ENCODE peak calls at places on chromosomes 4 and X, in four cellular contexts. F is ureter, A is germinal center, T is left lung. G is an unnamed sample.

GRCh38 chrX:14936561-14936960 is 63.3 kb downstream of the MOSPD2 start:
- DNase-seq in F (no peak), A (no peak), T (no peak), G (no peak)

GRCh38 chr4:51998837-51999236 is 21.3 kb downstream of the LRRC66 start:
- DNase-seq in F (no peak), A (no peak), T (no peak), G (no peak)

GRCh38 chrX:72478853-72479252 is 93.8 kb downstream of the HDAC8 start:
- DNase-seq in F (no peak), A (no peak), T (no peak), G (no peak)

GRCh38 chr4:102535398-102536082 is 34.4 kb downstream of the NFKB1 start:
- DNase-seq in F (no peak), A (no peak), T (no peak), G (no peak)

GRCh38 chrX:139360356-139360755 is 170.2 kb upstream of the F9 start:
- DNase-seq in F (no peak), A (no peak), T (no peak), G (no peak)

GRCh38 chrX:54181196-54181953 is 1.7 kb downstream of the FAM120C start:
- DNase-seq in F (no peak), A (no peak), T (no peak), G (no peak)

GRCh38 chrX:46912098-46912672 is at the start of gene JADE3:
- DNase-seq in F (peak; percentile 72), A (peak; percentile 60), T (peak; percentile 77), G (peak; percentile 59)

GRCh38 chr4:5054532-5054931 is 3.3 kb downstream of the STK32B start:
- DNase-seq in F (no peak), A (no peak), T (no peak), G (no peak)

GRCh38 chr4:123848615-123849014 is 452.0 kb downstream of the SPRY1 start:
- DNase-seq in F (no peak), A (no peak), T (no peak), G (no peak)

GRCh38 chrX:111869639-111870034 is 6.3 kb upstream of the TRPC5OS start:
- DNase-seq in F (peak; percentile 47), A (peak; percentile 4), T (no peak), G (no peak)

GRCh38 chr4:19857405-19857804 is 394.3 kb upstream of the SLIT2 start:
- DNase-seq in F (no peak), A (no peak), T (no peak), G (no peak)

GRCh38 chrX:18549643-18550042 is 122.3 kb downstream of the RS1 start:
- DNase-seq in F (no peak), A (no peak), T (no peak), G (no peak)

GRCh38 chr4:182449960-182450359 is 206.8 kb downstream of the TENM3 start:
- DNase-seq in F (no peak), A (no peak), T (no peak), G (no peak)

GRCh38 chrX:139930923-139931645 is 1.8 kb downstream of the ATP11C start:
- DNase-seq in F (no peak), A (peak; percentile 15), T (peak; percentile 34), G (no peak)

G was measured in 8988T.